ENCODE peak calls at places on chromosome 18, in ten cellular contexts. L, F, D, J, Z, N, X, B, R and W are unnamed samples.
A peak's percentile ranks its signal among the peaks of the same experiment; 100 is the strongest.

GRCh38 chr18:22391571-22392359 is 25.9 kb downstream of the CTAGE1 start:
- DNase-seq in N (peak; percentile 26), J (no peak), F (no peak), Z (no peak), B (no peak), L (peak; percentile 96), R (peak; percentile 2), D (peak; percentile 94), X (no peak), W (peak; percentile 84)

GRCh38 chr18:77059294-77059916 is 73.2 kb downstream of the MBP start:
- DNase-seq in B (peak; percentile 67), R (no peak), F (peak; percentile 76), Z (peak; percentile 56), J (no peak), L (peak; percentile 76), N (no peak), X (peak; percentile 45), D (peak; percentile 81), W (peak; percentile 83)

GRCh38 chr18:13501896-13502295 is 224.5 kb downstream of the FAM210A start:
- DNase-seq in N (no peak), R (no peak), J (no peak), Z (no peak), B (no peak), F (peak; percentile 91), D (no peak), X (peak; percentile 52), L (no peak), W (no peak)

GRCh38 chr18:76984193-76985155 is 148.1 kb downstream of the MBP start:
- DNase-seq in F (no peak), J (peak; percentile 70), N (no peak), Z (no peak), B (no peak), D (no peak), X (no peak), L (no peak), R (no peak), W (no peak)

GRCh38 chr18:61047794-61048193 is 285.4 kb upstream of the CDH20 start:
- DNase-seq in L (no peak), D (no peak), R (no peak), F (no peak), X (no peak), B (no peak), J (no peak), N (no peak), Z (no peak), W (no peak)

GRCh38 chr18:79685281-79685680 is 5.7 kb downstream of the CTDP1 start:
- DNase-seq in D (no peak), F (peak; percentile 47), L (no peak), X (no peak), N (no peak), Z (no peak), R (no peak), J (no peak), B (no peak), W (no peak)

GRCh38 chr18:70288171-70288850 is 534 bp upstream of the SOCS6 start:
- DNase-seq in D (peak; percentile 23), R (no peak), N (no peak), L (peak; percentile 39), J (peak; percentile 73), X (peak; percentile 52), F (no peak), Z (peak; percentile 45), B (no peak), W (no peak)

GRCh38 chr18:25109484-25109883 is 242.5 kb downstream of the ZNF521 start:
- DNase-seq in L (peak; percentile 63), X (no peak), B (no peak), F (no peak), R (no peak), J (no peak), N (no peak), D (no peak), Z (no peak), W (no peak)

GRCh38 chr18:69840445-69840844 is 107.2 kb downstream of the CD226 start:
- DNase-seq in R (no peak), D (no peak), Z (no peak), B (no peak), F (no peak), N (no peak), J (no peak), X (no peak), L (peak; percentile 82), W (peak; percentile 37)

GRCh38 chr18:48216639-48217280 is 192.4 kb downstream of the ZBTB7C start:
- DNase-seq in N (no peak), D (no peak), L (no peak), R (no peak), X (no peak), F (no peak), Z (no peak), J (no peak), B (no peak), W (no peak)

GRCh38 chr18:27839141-27839540 is 337.8 kb downstream of the CDH2 start:
- DNase-seq in R (no peak), J (no peak), Z (no peak), X (no peak), F (no peak), B (no peak), D (peak; percentile 96), L (peak; percentile 66), N (no peak), W (peak; percentile 61)

DNA sequence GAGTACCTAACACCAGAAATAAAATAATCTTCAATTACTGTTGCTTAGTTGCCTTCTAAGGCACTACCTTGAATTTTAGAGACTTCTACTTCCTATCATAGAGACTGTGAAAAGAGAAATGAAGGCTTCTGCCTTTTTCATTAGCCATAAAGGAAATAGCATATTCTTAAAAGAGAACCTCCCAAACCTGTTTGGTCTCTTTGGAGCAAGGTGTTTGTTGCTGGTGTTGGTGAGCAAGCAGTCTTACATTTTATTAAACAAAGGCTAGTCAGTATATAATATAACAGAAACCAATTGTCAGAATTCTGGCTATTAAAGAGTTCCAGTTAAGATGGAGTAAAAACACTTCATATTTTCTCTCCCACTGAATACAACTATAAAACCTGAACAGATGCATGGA is 116.4 kb downstream of the TAF4B start:
- DNase-seq in X (no peak), R (no peak), J (no peak), L (no peak), B (no peak), Z (no peak), D (peak; percentile 59), N (no peak), F (no peak), W (no peak)
- H3K9me3 ChIP-seq in X (no peaks in the 10 kb centered on the region), R (peaks cover 22% of the 10 kb centered on the region), J (peaks cover 16% of the 10 kb centered on the region), L (peaks cover 2% of the 10 kb centered on the region), B (peaks cover 11% of the 10 kb centered on the region), Z (no peaks in the 10 kb centered on the region), D (peaks cover 10% of the 10 kb centered on the region), N (no peaks in the 10 kb centered on the region), F (peaks cover 12% of the 10 kb centered on the region), W (no peaks in the 10 kb centered on the region)

DNA sequence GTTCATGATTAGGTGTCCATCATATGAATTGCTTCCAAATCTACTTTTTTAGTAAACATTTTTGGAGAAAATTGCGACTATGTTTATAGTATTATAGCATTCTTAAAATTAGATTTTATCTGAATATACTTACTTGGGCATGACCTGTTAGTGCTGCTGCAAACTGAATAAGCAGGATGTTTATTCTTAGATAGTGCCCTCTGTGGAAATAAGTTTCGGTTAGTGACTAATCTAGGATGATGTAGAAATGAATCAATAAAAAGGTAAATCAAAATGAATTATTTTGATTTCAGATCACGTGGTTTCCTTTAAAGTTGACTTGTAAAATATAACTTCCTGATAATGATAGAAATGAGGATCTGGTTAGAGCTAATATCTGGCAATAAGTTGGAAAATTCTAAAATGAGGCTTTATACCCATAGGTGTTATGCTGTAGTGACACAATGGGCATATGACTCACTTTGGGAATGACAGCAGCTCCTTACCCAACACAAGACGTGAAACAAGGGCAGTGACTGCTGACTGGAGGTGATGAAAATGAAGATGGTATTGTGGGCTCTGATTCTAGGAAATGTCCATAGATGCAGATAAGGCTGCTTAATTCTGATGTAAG is 165.8 kb upstream of the TCF4 start:
- DNase-seq in X (no peak), F (no peak), R (no peak), Z (no peak), N (no peak), L (peak; percentile 45), D (peak; percentile 81), B (no peak), J (no peak), W (no peak)
- H3K9me3 ChIP-seq in X (no peaks in the 10 kb centered on the region), F (no peaks in the 10 kb centered on the region), R (no peaks in the 10 kb centered on the region), Z (no peaks in the 10 kb centered on the region), N (no peaks in the 10 kb centered on the region), L (no peaks in the 10 kb centered on the region), D (no peaks in the 10 kb centered on the region), B (peaks cover 19% of the 10 kb centered on the region), J (no peaks in the 10 kb centered on the region), W (no peaks in the 10 kb centered on the region)

DNA sequence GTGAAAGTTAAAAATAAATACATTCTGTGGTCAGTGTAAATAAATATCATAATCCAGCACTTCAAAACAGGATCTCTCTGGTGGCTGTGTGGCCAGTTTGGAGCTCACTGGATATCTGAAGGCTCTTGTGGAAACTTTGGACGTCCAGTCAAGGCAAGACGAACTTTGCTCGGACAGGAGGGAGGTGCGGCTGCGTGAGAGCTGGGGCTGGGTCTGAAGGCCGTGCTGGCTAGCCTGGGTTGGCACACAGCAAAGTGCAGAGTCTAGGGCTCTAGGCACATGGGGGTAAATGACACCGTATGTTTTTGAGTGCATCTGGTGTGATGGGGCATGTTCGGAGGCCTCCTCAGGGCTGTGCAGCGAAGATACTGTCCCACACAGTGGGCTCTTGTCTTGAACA is 78.9 kb upstream of the TXNDC2 start:
- DNase-seq in N (no peak), B (no peak), Z (no peak), L (no peak), F (no peak), X (no peak), D (no peak), J (no peak), R (no peak), W (no peak)
- H3K9me3 ChIP-seq in N (no peaks in the 10 kb centered on the region), B (no peaks in the 10 kb centered on the region), Z (no peaks in the 10 kb centered on the region), L (peaks cover 3% of the 10 kb centered on the region), F (no peaks in the 10 kb centered on the region), X (no peaks in the 10 kb centered on the region), D (no peaks in the 10 kb centered on the region), J (no peaks in the 10 kb centered on the region), R (no peaks in the 10 kb centered on the region), W (no peaks in the 10 kb centered on the region)

GRCh38 chr18:34816183-34816582 is 106.1 kb downstream of the DTNA start:
- DNase-seq in L (no peak), F (no peak), Z (no peak), X (no peak), D (no peak), R (no peak), N (no peak), J (no peak), B (no peak), W (no peak)

GRCh38 chr18:34821669-34822210 is 111.6 kb downstream of the DTNA start:
- DNase-seq in B (no peak), F (no peak), R (no peak), Z (no peak), N (no peak), L (peak; percentile 70), D (no peak), X (no peak), J (no peak), W (no peak)

GRCh38 chr18:34818069-34818468 is 108.0 kb downstream of the DTNA start:
- DNase-seq in N (no peak), X (no peak), L (no peak), B (no peak), D (no peak), J (no peak), F (no peak), R (no peak), Z (no peak), W (no peak)

GRCh38 chr18:34820360-34820759 is 110.3 kb downstream of the DTNA start:
- DNase-seq in J (no peak), R (no peak), F (no peak), L (no peak), X (no peak), B (no peak), Z (no peak), D (no peak), N (no peak), W (no peak)

GRCh38 chr18:34817636-34818035 is 107.5 kb downstream of the DTNA start:
- DNase-seq in Z (no peak), B (no peak), L (no peak), F (no peak), N (no peak), J (no peak), D (no peak), R (no peak), X (no peak), W (no peak)
- H3K9me3 ChIP-seq in Z (no peaks in the 10 kb centered on the region), B (no peaks in the 10 kb centered on the region), L (no peaks in the 10 kb centered on the region), F (no peaks in the 10 kb centered on the region), N (no peaks in the 10 kb centered on the region), J (no peaks in the 10 kb centered on the region), D (no peaks in the 10 kb centered on the region), R (no peaks in the 10 kb centered on the region), X (no peaks in the 10 kb centered on the region), W (no peaks in the 10 kb centered on the region)